ENCODE peak calls at places on chromosomes 16 and 17, in seven cellular contexts. Y is AG10803, G is AG04450, S is heart left ventricle, M is fibroblast of lung, P is NB4, V is mucosa of descending colon. H is an unnamed sample.

GRCh38 chr17:33438578-33438977 is 145.5 kb upstream of the ASIC2 start:
- DNase-seq in G (no peak), V (no peak), M (no peak), S (no peak), P (no peak), Y (no peak), H (peak)

GRCh38 chr17:32877164-32877764 is 340 bp upstream of the MYO1D start:
- DNase-seq in V (peak), G (peak), Y (peak), S (peak), P (peak), M (peak), H (peak)

GRCh38 chr16:23803591-23804123 is 32.1 kb upstream of the PRKCB start:
- DNase-seq in Y (peak), M (peak), V (peak), G (no peak), P (peak), S (peak), H (peak)

GRCh38 chr16:3959148-3959547 is 78.6 kb upstream of the CREBBP start:
- DNase-seq in P (no peak), S (no peak), Y (peak), G (no peak), V (no peak), M (peak), H (peak)

GRCh38 chr17:79490530-79490929 is 120.3 kb downstream of the RBFOX3 start:
- DNase-seq in Y (no peak), V (no peak), M (no peak), G (no peak), S (no peak), P (no peak), H (no peak)

GRCh38 chr17:74641224-74641948 is 17.8 kb upstream of the CD300E start:
- DNase-seq in Y (no peak), S (no peak), M (no peak), G (no peak), V (no peak), P (peak), H (no peak)

GRCh38 chr16:14309001-14309886 is 238.1 kb downstream of the MRTFB start:
- DNase-seq in P (peak), Y (peak), G (no peak), V (no peak), M (peak), S (no peak), H (peak)

GRCh38 chr17:83056583-83057396 is 22.6 kb upstream of the METRNL start:
- DNase-seq in M (no peak), V (peak), Y (peak), S (peak), G (no peak), P (no peak), H (no peak)

GRCh38 chr17:82648761-82649474 is 674 bp upstream of the WDR45B start:
- DNase-seq in S (peak), V (peak), M (no peak), Y (no peak), P (peak), G (no peak), H (no peak)

GRCh38 chr17:73393381-73393780 is 81.6 kb upstream of the CDC42EP4 start:
- DNase-seq in P (no peak), G (no peak), S (no peak), V (no peak), Y (no peak), M (no peak), H (no peak)

GRCh38 chr17:1147664-1148063 is 32.1 kb downstream of the ABR start:
- DNase-seq in Y (peak), V (peak), P (no peak), S (peak), M (peak), G (no peak), H (peak)

GRCh38 chr17:48003686-48004120 is 32.8 kb downstream of the CDK5RAP3 start:
- DNase-seq in M (no peak), V (no peak), G (no peak), S (no peak), Y (no peak), P (no peak), H (no peak)
- H3K4me3 ChIP-seq in M (no peak), V (no peak), G (no peak), S (no peak), Y (no peak), P (no peak), H (no peak)

GRCh38 chr17:57784226-57784895 is 39.3 kb upstream of the CCDC182 start:
- DNase-seq in V (no peak), S (no peak), P (no peak), Y (no peak), M (no peak), G (no peak), H (peak)

GRCh38 chr17:57782051-57782490 is 37.0 kb upstream of the CCDC182 start:
- DNase-seq in M (no peak), V (no peak), G (no peak), P (peak), S (peak), Y (no peak), H (no peak)

GRCh38 chr17:57782642-57783337 is 37.7 kb upstream of the CCDC182 start:
- DNase-seq in M (no peak), Y (no peak), P (no peak), G (no peak), S (no peak), V (no peak), H (no peak)

GRCh38 chr17:57785032-57785431 is 39.9 kb upstream of the CCDC182 start:
- DNase-seq in G (no peak), S (peak), Y (no peak), V (no peak), M (no peak), P (no peak), H (no peak)

DNA sequence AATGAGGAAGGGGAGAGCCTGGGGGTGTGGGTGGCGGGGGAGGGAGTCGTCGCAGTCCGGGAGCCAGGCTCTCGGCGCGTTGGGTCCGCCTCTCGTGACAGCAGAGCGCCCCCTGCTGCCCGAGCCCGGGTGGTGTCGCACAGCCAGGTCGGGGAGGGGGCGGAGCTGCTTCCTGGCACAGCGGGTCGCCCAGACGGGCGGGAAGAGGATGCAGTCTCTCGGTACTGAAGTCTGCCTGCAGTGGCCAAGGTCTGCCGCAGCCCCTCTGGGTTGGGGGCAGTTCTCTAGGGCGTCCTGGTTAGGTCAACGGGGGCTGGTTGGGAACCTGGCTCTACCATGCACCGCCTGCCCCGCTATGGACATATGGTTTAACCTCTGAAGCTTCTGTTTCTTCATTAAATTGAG is 38.2 kb upstream of the CCDC182 start:
- DNase-seq in P (peak), S (peak), M (peak), V (peak), G (no peak), Y (peak), H (peak)
- H3K4me3 ChIP-seq in P (no peak), S (peak), M (no peak), V (no peak), G (no peak), Y (no peak), H (no peak)

GRCh38 chr16:31224092-31224955 is 7.4 kb upstream of the PYDC1 start:
- DNase-seq in V (no peak), M (no peak), Y (no peak), S (no peak), P (no peak), G (no peak), H (no peak)
- H3K4me3 ChIP-seq in V (no peak), M (no peak), Y (no peak), S (no peak), P (no peak), G (no peak), H (no peak)

DNA sequence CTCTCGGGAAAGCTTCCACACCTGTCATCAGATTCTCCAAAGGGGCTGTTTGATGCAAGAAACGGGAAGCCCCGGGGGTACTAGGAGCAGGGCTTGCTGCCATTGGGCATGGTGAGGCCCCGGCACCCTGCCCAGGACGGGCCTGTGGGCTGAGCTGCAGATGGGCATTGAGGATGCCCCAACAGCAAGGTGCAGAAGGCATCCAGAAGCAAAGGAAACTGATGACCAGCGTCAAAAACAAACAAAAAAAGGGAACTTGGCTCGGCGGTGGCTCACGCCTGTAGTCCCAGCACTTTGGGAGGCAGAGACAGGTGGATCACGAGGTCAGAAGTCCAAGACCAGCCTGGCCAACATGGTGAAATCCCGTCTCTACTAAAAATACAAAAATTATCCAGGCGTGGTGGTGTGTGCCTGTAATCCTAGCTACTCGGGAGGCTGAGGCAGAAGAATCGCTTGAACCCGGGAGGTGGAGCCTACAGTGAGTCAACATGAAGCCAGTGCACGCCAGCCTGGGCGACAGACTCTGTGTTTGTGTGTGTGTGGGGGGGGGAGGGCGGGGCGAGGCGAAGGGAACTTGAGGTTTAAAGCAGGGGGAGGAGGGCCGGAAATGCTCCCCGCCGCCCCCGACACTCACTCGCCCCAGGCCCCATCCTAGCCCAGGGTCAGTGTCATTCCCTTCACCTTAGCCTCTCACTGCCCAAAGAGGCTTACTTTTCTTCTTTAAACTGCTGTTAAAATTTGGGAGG is 1.7 kb upstream of the LIMD2 start:
- DNase-seq in S (no peak), V (peak), M (no peak), G (no peak), P (peak), Y (no peak), H (no peak)
- H3K4me3 ChIP-seq in S (peak), V (no peak), M (no peak), G (no peak), P (peak), Y (no peak), H (no peak)

GRCh38 chr17:76998839-76999238 is 130.6 kb downstream of the MGAT5B start:
- DNase-seq in G (no peak), S (no peak), Y (no peak), P (no peak), V (no peak), M (no peak), H (no peak)

GRCh38 chr17:76995352-76996105 is 127.3 kb downstream of the MGAT5B start:
- DNase-seq in P (peak), M (no peak), V (no peak), Y (no peak), S (no peak), G (no peak), H (no peak)

GRCh38 chr17:76994237-76994637 is 126.0 kb downstream of the MGAT5B start:
- DNase-seq in V (no peak), P (no peak), S (no peak), Y (no peak), G (no peak), M (peak), H (no peak)

GRCh38 chr17:76997981-76998531 is 129.9 kb downstream of the MGAT5B start:
- DNase-seq in G (no peak), Y (peak), P (peak), S (no peak), V (no peak), M (peak), H (no peak)

GRCh38 chr17:76996741-76997694 is 128.8 kb downstream of the MGAT5B start:
- DNase-seq in M (no peak), G (no peak), Y (no peak), S (no peak), P (peak), V (no peak), H (no peak)
- H3K4me3 ChIP-seq in M (no peak), G (no peak), Y (no peak), S (no peak), P (no peak), V (no peak), H (no peak)

GRCh38 chr16:22375963-22376640 is 1.7 kb upstream of the CDR2 start:
- DNase-seq in V (no peak), S (no peak), P (no peak), M (no peak), G (no peak), Y (no peak), H (no peak)
- H3K4me3 ChIP-seq in V (no peak), S (no peak), P (no peak), M (no peak), G (no peak), Y (no peak), H (no peak)

GRCh38 chr16:79272141-79272577 is 328.4 kb downstream of the MAF start:
- DNase-seq in G (no peak), S (no peak), M (no peak), Y (no peak), V (peak), P (no peak), H (no peak)

GRCh38 chr16:79269211-79269863 is 331.2 kb downstream of the MAF start:
- DNase-seq in S (no peak), G (no peak), Y (no peak), V (no peak), M (no peak), P (no peak), H (no peak)

GRCh38 chr16:79270011-79270410 is 330.5 kb downstream of the MAF start:
- DNase-seq in P (no peak), G (no peak), Y (no peak), M (no peak), S (no peak), V (no peak), H (no peak)

GRCh38 chr16:79274197-79274596 is 326.3 kb downstream of the MAF start:
- DNase-seq in S (no peak), P (peak), Y (no peak), V (no peak), G (no peak), M (no peak), H (no peak)

GRCh38 chr16:79271583-79271982 is 329.0 kb downstream of the MAF start:
- DNase-seq in S (no peak), M (no peak), P (no peak), V (no peak), G (no peak), Y (no peak), H (no peak)
- H3K4me3 ChIP-seq in S (no peak), M (no peak), P (no peak), V (no peak), G (no peak), Y (no peak), H (no peak)

H was measured in bronchial epithelial cell.